ENCODE peak calls at places on chromosome 10, in six cellular contexts. V, M, Z, W, Q and C are unnamed samples.

GRCh38 chr10:82506680-82507376 is 631.8 kb downstream of the NRG3 start:
- DNase-seq in W (no peak), V (no peak), M (no peak), Z (no peak), Q (no peak), C (no peak)

GRCh38 chr10:79904671-79905321 is 44.1 kb downstream of the SFTPD start:
- DNase-seq in M (no peak), W (peak), Z (peak), Q (peak), V (peak), C (peak)

GRCh38 chr10:87861566-87861952 is 1.8 kb downstream of the KLLN start:
- DNase-seq in W (peak), Q (peak), Z (peak), V (peak), M (no peak), C (peak)

GRCh38 chr10:63744060-63744941 is 223.1 kb downstream of the REEP3 start:
- DNase-seq in V (peak), Q (no peak), M (no peak), Z (no peak), W (no peak), C (no peak)

GRCh38 chr10:43322321-43322720 is 49.1 kb upstream of the FXYD4 start:
- DNase-seq in V (no peak), M (no peak), W (no peak), Q (no peak), Z (no peak), C (no peak)

GRCh38 chr10:50653142-50653541 is 29.4 kb upstream of the SGMS1 start:
- DNase-seq in Q (no peak), V (peak), M (no peak), W (peak), Z (no peak), C (peak)

GRCh38 chr10:95430231-95430951 is 130.8 kb downstream of the SORBS1 start:
- DNase-seq in W (peak), M (peak), Q (no peak), Z (peak), V (peak), C (no peak)

GRCh38 chr10:68301790-68302502 is 29.9 kb upstream of the HNRNPH3 start:
- DNase-seq in V (peak), W (peak), Z (no peak), Q (no peak), M (no peak), C (peak)

GRCh38 chr10:104066945-104067344 is 18.7 kb downstream of the COL17A1 start:
- DNase-seq in Q (no peak), W (no peak), V (no peak), Z (no peak), M (no peak), C (no peak)

GRCh38 chr10:24603333-24603732 is 120.4 kb downstream of the ARHGAP21 start:
- DNase-seq in M (no peak), W (peak), V (peak), Q (no peak), Z (no peak), C (no peak)

GRCh38 chr10:44885710-44886109 is 25.4 kb upstream of the TMEM72 start:
- DNase-seq in Q (no peak), Z (no peak), M (no peak), W (no peak), V (no peak), C (no peak)

GRCh38 chr10:124346831-124347230 is 71.9 kb downstream of the OAT start:
- DNase-seq in V (no peak), Z (no peak), Q (peak), M (no peak), W (no peak), C (no peak)

GRCh38 chr10:69232736-69233135 is 12.6 kb downstream of the HKDC1 start:
- DNase-seq in Q (no peak), V (no peak), M (no peak), W (no peak), Z (no peak), C (no peak)

GRCh38 chr10:77927343-77928256 is 1.0 kb upstream of the DLG5 start:
- DNase-seq in Z (no peak), M (no peak), W (no peak), Q (no peak), V (no peak), C (no peak)

GRCh38 chr10:118698421-118698820 is 56.3 kb downstream of the CACUL1 start:
- DNase-seq in M (no peak), Q (no peak), W (peak), Z (no peak), V (peak), C (no peak)

GRCh38 chr10:12588091-12588850 is 238.9 kb downstream of the CAMK1D start:
- DNase-seq in Z (no peak), W (no peak), V (no peak), M (no peak), Q (peak), C (no peak)

GRCh38 chr10:125217986-125218675 is 57.8 kb upstream of the CTBP2 start:
- DNase-seq in V (peak), Q (no peak), Z (no peak), M (no peak), W (peak), C (no peak)

GRCh38 chr10:99685232-99686041 is 26.1 kb downstream of the ENTPD7 start:
- DNase-seq in M (no peak), Z (no peak), W (no peak), V (no peak), Q (no peak), C (no peak)

GRCh38 chr10:48437546-48437945 is 131.1 kb downstream of the MAPK8 start:
- DNase-seq in Z (no peak), Q (no peak), V (no peak), M (no peak), W (no peak), C (no peak)

GRCh38 chr10:23412223-23412622 is 26.7 kb upstream of the OTUD1 start:
- DNase-seq in Z (no peak), W (peak), V (peak), M (no peak), Q (no peak), C (no peak)

GRCh38 chr10:49446031-49446430 is 50.1 kb upstream of the DRGX start:
- DNase-seq in Z (no peak), V (peak), Q (no peak), W (peak), M (no peak), C (no peak)

GRCh38 chr10:99659868-99660366 is 608 bp downstream of the ENTPD7 start:
- DNase-seq in Q (no peak), W (no peak), V (peak), Z (no peak), M (no peak), C (no peak)

GRCh38 chr10:72625276-72625607 is 637 bp downstream of the MICU1 start:
- DNase-seq in Z (no peak), V (no peak), M (no peak), Q (no peak), W (no peak), C (no peak)

GRCh38 chr10:6674282-6674681 is 94.2 kb upstream of the PRKCQ start:
- DNase-seq in Q (no peak), V (no peak), W (no peak), Z (no peak), M (no peak), C (no peak)

GRCh38 chr10:92418891-92419290 is 127.9 kb downstream of the MARCHF5 start:
- DNase-seq in V (no peak), W (no peak), M (no peak), Z (no peak), Q (no peak), C (no peak)

GRCh38 chr10:100186813-100187212 is 984 bp upstream of the ERLIN1 start:
- DNase-seq in W (no peak), Q (no peak), Z (no peak), V (no peak), M (no peak), C (no peak)

GRCh38 chr10:3759397-3759796 is 25.6 kb downstream of the KLF6 start:
- DNase-seq in W (no peak), Q (no peak), M (no peak), V (no peak), Z (no peak), C (no peak)

GRCh38 chr10:69412232-69412631 is 4.5 kb downstream of the TACR2 start:
- DNase-seq in M (no peak), Q (no peak), V (no peak), Z (no peak), W (no peak), C (no peak)

GRCh38 chr10:64546073-64546472 is 1024.9 kb downstream of the REEP3 start:
- DNase-seq in W (no peak), Q (no peak), M (no peak), Z (no peak), V (no peak), C (peak)

GRCh38 chr10:89296227-89296648 is 5.6 kb upstream of the IFIT2 start:
- DNase-seq in Q (peak), M (no peak), Z (no peak), V (peak), W (peak), C (no peak)

GRCh38 chr10:5105626-5106025 is 11.4 kb downstream of the AKR1C3 start:
- DNase-seq in Z (no peak), W (no peak), V (no peak), M (no peak), Q (no peak), C (no peak)

GRCh38 chr10:4635883-4636282 is 190.1 kb upstream of the AKR1E2 start:
- DNase-seq in W (no peak), Q (no peak), Z (no peak), V (no peak), M (no peak), C (no peak)

GRCh38 chr10:29621161-29621560 is 13.6 kb downstream of the SVIL start:
- DNase-seq in Z (peak), W (peak), M (no peak), V (peak), Q (peak), C (no peak)

GRCh38 chr10:126571203-126571602 is 99.3 kb downstream of the C10orf90 start:
- DNase-seq in W (no peak), Z (no peak), Q (no peak), M (no peak), V (no peak), C (peak)

GRCh38 chr10:88038268-88038667 is 174.8 kb downstream of the PTEN start:
- DNase-seq in W (peak), Z (no peak), M (no peak), V (peak), Q (no peak), C (no peak)

GRCh38 chr10:114501650-114502049 is 97.3 kb upstream of the AFAP1L2 start:
- DNase-seq in W (no peak), M (no peak), Q (no peak), Z (no peak), V (no peak), C (no peak)
- TF ChIP-seq CTCF in W (no peak), M (no peak), Q (no peak), Z (no peak), V (no peak), C (no peak)

GRCh38 chr10:133096616-133097269 is 9.0 kb downstream of the ADGRA1 start:
- DNase-seq in Z (no peak), V (peak), M (no peak), Q (no peak), W (no peak), C (no peak)
- TF ChIP-seq CTCF in Z (no peak), V (no peak), M (peak), Q (no peak), W (no peak), C (peak)

GRCh38 chr10:110546499-110547105 is 20.9 kb upstream of the SMC3 start:
- DNase-seq in M (no peak), Z (no peak), V (no peak), Q (no peak), W (no peak), C (no peak)

GRCh38 chr10:110546077-110546476 is 21.4 kb upstream of the SMC3 start:
- DNase-seq in Z (no peak), M (no peak), V (peak), W (no peak), Q (no peak), C (no peak)

GRCh38 chr10:110548002-110548401 is 19.5 kb upstream of the SMC3 start:
- DNase-seq in W (no peak), Q (no peak), Z (no peak), M (no peak), V (no peak), C (no peak)

GRCh38 chr10:110547139-110547761 is 20.2 kb upstream of the SMC3 start:
- DNase-seq in W (peak), Z (no peak), V (peak), M (no peak), Q (no peak), C (no peak)

DNA sequence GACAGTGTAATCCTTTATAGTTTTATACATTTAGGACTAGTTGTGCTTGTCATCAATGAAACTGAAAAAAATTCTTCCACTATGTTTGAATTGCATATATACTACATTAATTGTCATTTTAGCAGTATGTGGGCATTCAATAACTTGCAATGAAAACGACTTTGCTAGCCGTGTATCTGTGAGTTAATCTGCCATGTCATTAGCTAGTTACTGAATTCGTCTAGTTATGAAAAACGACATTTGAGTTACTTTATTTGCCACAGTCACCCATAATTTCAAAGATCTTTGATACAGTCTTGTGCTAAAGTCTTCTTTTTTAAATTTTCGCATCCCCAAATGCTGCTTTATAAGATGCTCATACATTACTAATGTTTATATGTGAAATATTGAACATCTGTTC is 18.3 kb upstream of the SMC3 start:
- DNase-seq in Q (no peak), W (no peak), M (no peak), V (no peak), Z (no peak), C (no peak)
- TF ChIP-seq CTCF in Q (no peak), W (no peak), M (no peak), V (no peak), Z (no peak), C (no peak)

DNA sequence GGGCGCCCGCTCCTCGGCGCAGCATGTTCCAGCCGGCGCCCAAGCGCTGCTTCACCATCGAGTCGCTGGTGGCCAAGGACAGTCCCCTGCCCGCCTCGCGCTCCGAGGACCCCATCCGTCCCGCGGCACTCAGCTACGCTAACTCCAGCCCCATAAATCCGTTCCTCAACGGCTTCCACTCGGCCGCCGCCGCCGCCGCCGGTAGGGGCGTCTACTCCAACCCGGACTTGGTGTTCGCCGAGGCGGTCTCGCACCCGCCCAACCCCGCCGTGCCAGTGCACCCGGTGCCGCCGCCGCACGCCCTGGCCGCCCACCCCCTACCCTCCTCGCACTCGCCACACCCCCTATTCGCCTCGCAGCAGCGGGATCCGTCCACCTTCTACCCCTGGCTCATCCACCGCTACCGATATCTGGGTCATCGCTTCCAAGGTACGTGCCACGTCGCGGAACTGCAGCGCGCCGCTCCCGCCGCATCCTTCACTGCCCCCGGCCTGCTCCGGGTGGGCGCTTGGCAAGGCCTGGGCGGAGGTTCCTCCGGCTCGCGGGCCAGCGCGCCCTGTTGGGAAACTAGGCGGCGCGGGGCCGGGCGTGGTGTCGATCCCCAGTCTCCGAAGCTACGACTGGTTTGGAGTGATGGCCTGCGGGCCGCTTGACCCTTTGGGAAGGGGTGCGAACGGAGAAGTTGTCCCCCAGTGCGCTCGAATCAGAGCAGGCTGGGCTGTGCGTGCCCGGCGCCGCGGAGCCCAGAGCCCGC is 876 bp downstream of the EMX2 start:
- DNase-seq in M (no peak), W (no peak), V (peak), Q (peak), Z (no peak), C (no peak)
- TF ChIP-seq CTCF in M (peak), W (no peak), V (no peak), Q (peak), Z (no peak), C (no peak)